ENCODE peak calls at places on chromosomes 12 and 14, in seven cellular contexts. P, Z, J, Q, W, G and K are unnamed samples.

GRCh38 chr12:5746917-5747316 is 198.1 kb downstream of the ANO2 start:
- DNase-seq in J (no peak), G (no peak), Q (no peak), Z (no peak), W (no peak), P (no peak), K (no peak)

GRCh38 chr14:75022655-75023054 is 19.9 kb downstream of the EIF2B2 start:
- DNase-seq in P (no peak), W (no peak), G (peak), Z (no peak), J (no peak), Q (no peak), K (no peak)

GRCh38 chr12:98998697-98999299 is 353.7 kb downstream of the APAF1 start:
- DNase-seq in J (no peak), Z (no peak), P (peak), G (no peak), Q (peak), W (peak), K (no peak)

GRCh38 chr12:70721216-70721615 is 84.0 kb upstream of the PTPRB start:
- DNase-seq in G (no peak), Q (no peak), J (no peak), Z (no peak), P (peak), W (no peak), K (no peak)

GRCh38 chr14:104087505-104087904 is 2.0 kb downstream of the ASPG start:
- DNase-seq in Q (no peak), P (no peak), G (no peak), Z (no peak), J (no peak), W (no peak), K (peak)

GRCh38 chr14:37546621-37547447 is 48.2 kb downstream of the FOXA1 start:
- DNase-seq in W (peak), G (no peak), Q (peak), P (no peak), J (no peak), Z (no peak), K (peak)

GRCh38 chr12:116955382-116956021 is 44.8 kb downstream of the FBXW8 start:
- DNase-seq in Q (no peak), J (no peak), W (no peak), Z (no peak), P (no peak), G (no peak), K (peak)

GRCh38 chr12:127716181-127716580 is 550.8 kb upstream of the TMEM132C start:
- DNase-seq in W (no peak), P (peak), Z (no peak), Q (no peak), G (no peak), J (no peak), K (no peak)

GRCh38 chr12:117494833-117495714 is 133.6 kb upstream of the NOS1 start:
- DNase-seq in G (no peak), Q (peak), J (no peak), Z (no peak), P (peak), W (no peak), K (peak)

GRCh38 chr12:8037947-8038346 is 5.4 kb downstream of the FOXJ2 start:
- DNase-seq in G (no peak), W (no peak), Q (no peak), Z (no peak), P (no peak), J (no peak), K (no peak)

GRCh38 chr14:50013198-50013918 is 103.0 kb downstream of the VCPKMT start:
- DNase-seq in G (no peak), P (no peak), Q (no peak), W (no peak), J (no peak), Z (no peak), K (peak)

GRCh38 chr12:62256408-62257079 is 3.7 kb upstream of the USP15 start:
- DNase-seq in J (no peak), Z (peak), P (no peak), W (no peak), G (peak), Q (no peak), K (no peak)

GRCh38 chr14:22977684-22978486 is 4.5 kb downstream of the AJUBA start:
- DNase-seq in Z (no peak), W (peak), P (no peak), Q (no peak), G (no peak), J (no peak), K (peak)

GRCh38 chr12:91774471-91774921 is 371.1 kb downstream of the BTG1 start:
- DNase-seq in J (no peak), Q (no peak), P (peak), W (peak), G (no peak), Z (no peak), K (no peak)

GRCh38 chr12:52267266-52267665 is 7.2 kb upstream of the KRT86 start:
- DNase-seq in Z (no peak), Q (no peak), W (no peak), J (no peak), G (no peak), P (no peak), K (no peak)

GRCh38 chr12:28610401-28611114 is 420.3 kb downstream of the CCDC91 start:
- DNase-seq in J (no peak), G (no peak), Z (no peak), P (no peak), W (no peak), Q (no peak), K (no peak)

GRCh38 chr12:48285751-48286650 is 64.7 kb downstream of the ZNF641 start:
- DNase-seq in P (no peak), Z (no peak), G (peak), Q (no peak), W (no peak), J (no peak), K (no peak)

GRCh38 chr14:71119832-71120231 is 212.6 kb downstream of the PCNX1 start:
- DNase-seq in P (no peak), J (no peak), G (no peak), Q (no peak), Z (no peak), W (no peak), K (no peak)

GRCh38 chr14:46818147-46818546 is 166.6 kb upstream of the RPL10L start:
- DNase-seq in P (no peak), W (no peak), Z (no peak), G (no peak), Q (no peak), J (no peak), K (no peak)

GRCh38 chr12:61896436-61896835 is 363.8 kb upstream of the USP15 start:
- DNase-seq in Q (no peak), W (no peak), J (no peak), G (no peak), P (no peak), Z (no peak), K (no peak)

GRCh38 chr12:26402648-26403047 is 207.3 kb downstream of the SSPN start:
- DNase-seq in Q (no peak), P (peak), J (no peak), Z (no peak), W (no peak), G (no peak), K (peak)